ENCODE peak calls at places on chromosomes 3 and 15, in four cellular contexts. One of them, this sample, is unnamed.

GRCh38 chr15:84953136-84953535 is 28.5 kb upstream of the PDE8A start:
- DNase-seq in heart left ventricle: peak
- DNase-seq in AG09309: no peak
- DNase-seq in AG04450: no peak
- DNase-seq in this sample: no peak

GRCh38 chr3:12345584-12346494 is 57.0 kb downstream of the PPARG start:
- DNase-seq in AG09309: no peak
- DNase-seq in heart left ventricle: no peak
- DNase-seq in AG04450: no peak
- DNase-seq in this sample: no peak

GRCh38 chr3:171286580-171287249 is 173.5 kb downstream of the TNIK start:
- DNase-seq in AG09309: no peak
- DNase-seq in heart left ventricle: no peak
- DNase-seq in AG04450: no peak
- DNase-seq in this sample: no peak

GRCh38 chr15:29233566-29233965 is 36.1 kb downstream of the NSMCE3 start:
- DNase-seq in AG04450: no peak
- DNase-seq in heart left ventricle: no peak
- DNase-seq in AG09309: no peak
- DNase-seq in this sample: peak

GRCh38 chr3:110598847-110599490 is 472.6 kb upstream of the NECTIN3 start:
- DNase-seq in AG04450: no peak
- DNase-seq in heart left ventricle: no peak
- DNase-seq in AG09309: no peak
- DNase-seq in this sample: no peak

GRCh38 chr3:64748244-64748894 is 60.6 kb upstream of the ADAMTS9 start:
- DNase-seq in heart left ventricle: no peak
- DNase-seq in AG09309: no peak
- DNase-seq in AG04450: no peak
- DNase-seq in this sample: no peak

GRCh38 chr15:58295637-58296036 is 136.2 kb upstream of the LIPC start:
- DNase-seq in AG04450: no peak
- DNase-seq in heart left ventricle: no peak
- DNase-seq in AG09309: no peak
- DNase-seq in this sample: no peak

GRCh38 chr3:95407709-95408463 is 1345.0 kb downstream of the NSUN3 start:
- DNase-seq in AG04450: no peak
- DNase-seq in heart left ventricle: no peak
- DNase-seq in AG09309: no peak
- DNase-seq in this sample: no peak

GRCh38 chr3:157061271-157061670 is 98.7 kb downstream of the CCNL1 start:
- DNase-seq in AG09309: no peak
- DNase-seq in heart left ventricle: no peak
- DNase-seq in AG04450: no peak
- DNase-seq in this sample: no peak

GRCh38 chr3:98114264-98114663 is 16.3 kb upstream of the OR5H1 start:
- DNase-seq in AG09309: no peak
- DNase-seq in heart left ventricle: no peak
- DNase-seq in AG04450: no peak
- DNase-seq in this sample: no peak

GRCh38 chr3:175729466-175729865 is 870.3 kb downstream of the NAALADL2 start:
- DNase-seq in AG04450: no peak
- DNase-seq in AG09309: no peak
- DNase-seq in heart left ventricle: no peak
- DNase-seq in this sample: no peak

GRCh38 chr15:33132722-33133345 is 61.7 kb downstream of the FMN1 start:
- DNase-seq in AG09309: peak
- DNase-seq in heart left ventricle: no peak
- DNase-seq in AG04450: peak
- DNase-seq in this sample: no peak

GRCh38 chr15:89121414-89121813 is 33.2 kb downstream of the ABHD2 start:
- DNase-seq in heart left ventricle: no peak
- DNase-seq in AG04450: no peak
- DNase-seq in AG09309: no peak
- DNase-seq in this sample: no peak

GRCh38 chr15:56805466-56806146 is 72.3 kb upstream of the ZNF280D start:
- DNase-seq in heart left ventricle: no peak
- DNase-seq in AG04450: peak
- DNase-seq in AG09309: peak
- DNase-seq in this sample: peak

GRCh38 chr3:32224047-32224446 is 14.4 kb upstream of the CMTM8 start:
- DNase-seq in AG09309: no peak
- DNase-seq in AG04450: no peak
- DNase-seq in heart left ventricle: no peak
- DNase-seq in this sample: no peak

GRCh38 chr15:64009241-64009640 is 37.0 kb downstream of the DAPK2 start:
- DNase-seq in AG09309: no peak
- DNase-seq in heart left ventricle: peak
- DNase-seq in AG04450: no peak
- DNase-seq in this sample: no peak

GRCh38 chr3:192608756-192609155 is 118.6 kb downstream of the FGF12 start:
- DNase-seq in heart left ventricle: no peak
- DNase-seq in AG04450: no peak
- DNase-seq in AG09309: no peak
- DNase-seq in this sample: no peak

GRCh38 chr15:100218411-100218810 is 123.4 kb downstream of the ADAMTS17 start:
- DNase-seq in heart left ventricle: no peak
- DNase-seq in AG04450: no peak
- DNase-seq in AG09309: no peak
- DNase-seq in this sample: no peak

GRCh38 chr15:80710635-80711553 is 15.8 kb downstream of the ABHD17C start:
- DNase-seq in AG09309: no peak
- DNase-seq in heart left ventricle: no peak
- DNase-seq in AG04450: no peak
- DNase-seq in this sample: no peak

GRCh38 chr3:18531662-18532061 is 106.5 kb upstream of the SATB1 start:
- DNase-seq in AG09309: no peak
- DNase-seq in AG04450: no peak
- DNase-seq in heart left ventricle: no peak
- DNase-seq in this sample: no peak

GRCh38 chr3:89635137-89635536 is 527.7 kb downstream of the EPHA3 start:
- DNase-seq in heart left ventricle: no peak
- DNase-seq in AG04450: no peak
- DNase-seq in AG09309: no peak
- DNase-seq in this sample: no peak

GRCh38 chr3:52299815-52300611 is 12.4 kb downstream of the GLYCTK start:
- DNase-seq in heart left ventricle: peak
- DNase-seq in AG09309: no peak
- DNase-seq in AG04450: no peak
- DNase-seq in this sample: no peak

GRCh38 chr15:75238150-75238549 is 20.0 kb upstream of the GOLGA6C start:
- DNase-seq in AG09309: no peak
- DNase-seq in heart left ventricle: no peak
- DNase-seq in AG04450: no peak
- DNase-seq in this sample: no peak

GRCh38 chr3:53342353-53342752 is 5.0 kb downstream of the DCP1A start:
- DNase-seq in AG09309: no peak
- DNase-seq in AG04450: no peak
- DNase-seq in heart left ventricle: peak
- DNase-seq in this sample: no peak

GRCh38 chr15:41337047-41337446 is 4.4 kb downstream of the NUSAP1 start:
- DNase-seq in heart left ventricle: no peak
- DNase-seq in AG04450: no peak
- DNase-seq in AG09309: no peak
- DNase-seq in this sample: no peak

GRCh38 chr3:112779558-112780480 is 66.8 kb downstream of the CD200R1L start:
- DNase-seq in heart left ventricle: no peak
- DNase-seq in AG04450: no peak
- DNase-seq in AG09309: no peak
- DNase-seq in this sample: no peak

GRCh38 chr15:85667491-85668424 is 127.0 kb downstream of the KLHL25 start:
- DNase-seq in AG04450: peak
- DNase-seq in AG09309: peak
- DNase-seq in heart left ventricle: no peak
- DNase-seq in this sample: peak

GRCh38 chr3:71160800-71161546 is 422.6 kb downstream of the FOXP1 start:
- DNase-seq in heart left ventricle: no peak
- DNase-seq in AG09309: no peak
- DNase-seq in AG04450: peak
- DNase-seq in this sample: peak

GRCh38 chr3:13353936-13354542 is 66.1 kb downstream of the NUP210 start:
- DNase-seq in AG09309: no peak
- DNase-seq in AG04450: no peak
- DNase-seq in heart left ventricle: no peak
- DNase-seq in this sample: no peak

GRCh38 chr3:52230461-52230860 is 5.0 kb upstream of the TLR9 start:
- DNase-seq in AG09309: no peak
- DNase-seq in AG04450: no peak
- DNase-seq in heart left ventricle: no peak
- DNase-seq in this sample: no peak

GRCh38 chr3:177041021-177041729 is 156.1 kb downstream of the TBL1XR1 start:
- DNase-seq in heart left ventricle: peak
- DNase-seq in AG09309: no peak
- DNase-seq in AG04450: no peak
- DNase-seq in this sample: no peak

GRCh38 chr3:131072845-131073244 is 46.2 kb downstream of the NEK11 start:
- DNase-seq in AG04450: no peak
- DNase-seq in heart left ventricle: peak
- DNase-seq in AG09309: no peak
- DNase-seq in this sample: no peak

GRCh38 chr15:47185222-47185800 is 532.0 kb upstream of the SEMA6D start:
- DNase-seq in AG04450: no peak
- DNase-seq in AG09309: no peak
- DNase-seq in heart left ventricle: no peak
- DNase-seq in this sample: no peak

GRCh38 chr3:14369675-14370669 is 32.4 kb upstream of the SLC6A6 start:
- DNase-seq in AG04450: no peak
- DNase-seq in AG09309: no peak
- DNase-seq in heart left ventricle: no peak
- DNase-seq in this sample: no peak

GRCh38 chr3:149377408-149378111 is at the start of gene TM4SF1:
- DNase-seq in heart left ventricle: peak
- DNase-seq in AG09309: peak
- DNase-seq in AG04450: peak
- DNase-seq in this sample: peak

DNA sequence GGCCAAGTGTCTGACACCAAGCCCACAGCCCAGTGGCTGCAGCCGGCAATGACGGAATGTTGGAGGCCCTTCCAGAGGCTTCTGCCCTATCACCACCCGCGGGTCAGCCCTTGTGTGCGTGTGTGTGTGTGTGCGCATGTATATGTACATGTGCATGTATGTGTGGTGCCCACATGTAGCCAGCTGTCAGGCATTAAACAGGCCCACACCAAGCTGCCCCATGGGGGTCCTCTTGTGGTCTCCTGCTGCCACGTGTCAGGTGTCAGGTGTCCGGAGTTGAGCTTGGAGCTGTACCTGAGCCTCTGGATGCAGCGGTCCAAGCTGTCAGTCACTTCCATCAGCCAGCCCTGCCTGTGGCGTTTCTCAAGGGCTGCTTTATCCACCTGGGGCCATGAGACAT is 13.9 kb downstream of the UROC1 start:
- DNase-seq in heart left ventricle: no peak
- DNase-seq in AG04450: no peak
- DNase-seq in AG09309: no peak
- DNase-seq in this sample: no peak
- H3K4me3 ChIP-seq in heart left ventricle: no peak
- H3K4me3 ChIP-seq in AG04450: no peak
- H3K4me3 ChIP-seq in AG09309: no peak
- H3K4me3 ChIP-seq in this sample: no peak

DNA sequence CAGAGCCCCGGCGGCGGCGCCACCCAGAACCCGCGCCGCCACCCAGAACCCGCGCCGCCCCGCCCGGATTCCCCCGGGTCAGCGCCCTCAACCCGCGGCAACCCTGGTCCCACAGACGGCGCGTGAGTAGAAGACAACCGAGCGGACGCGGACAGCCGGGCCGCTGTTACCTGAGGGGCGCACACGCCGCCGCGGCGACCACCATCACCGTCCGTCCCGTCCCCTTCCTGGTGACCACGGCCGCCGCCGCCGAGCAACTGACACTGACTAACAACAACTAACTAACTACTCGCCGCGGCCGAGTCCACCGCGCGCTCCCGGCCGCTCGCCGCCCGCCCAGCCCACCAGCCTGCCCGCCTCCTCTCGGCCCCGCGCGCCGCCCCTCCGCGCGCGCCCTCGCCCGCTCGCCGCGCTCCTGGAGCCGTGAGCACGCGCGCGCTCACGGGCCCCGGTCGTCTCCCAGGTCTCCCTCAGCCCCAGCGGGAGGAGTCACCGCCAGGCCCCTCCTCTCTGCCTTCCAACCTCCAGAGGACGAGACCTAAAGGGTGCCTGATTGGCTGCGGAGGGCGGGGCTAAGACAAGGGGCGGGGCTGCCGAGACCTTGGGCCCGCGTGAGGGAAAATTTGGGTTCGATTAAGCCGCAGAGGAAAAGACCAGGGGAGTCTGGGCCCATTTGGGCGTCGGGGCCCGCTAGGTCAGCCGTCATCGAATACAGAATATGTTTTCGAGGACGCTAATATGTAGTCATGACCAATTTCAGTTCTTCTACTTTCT is at the start of gene PEAK1:
- DNase-seq in AG04450: peak
- DNase-seq in AG09309: peak
- DNase-seq in heart left ventricle: peak
- DNase-seq in this sample: peak
- TF ChIP-seq CTCF in AG04450: no peak
- TF ChIP-seq CTCF in AG09309: no peak
- TF ChIP-seq CTCF in heart left ventricle: no peak
- TF ChIP-seq CTCF in this sample: no peak

DNA sequence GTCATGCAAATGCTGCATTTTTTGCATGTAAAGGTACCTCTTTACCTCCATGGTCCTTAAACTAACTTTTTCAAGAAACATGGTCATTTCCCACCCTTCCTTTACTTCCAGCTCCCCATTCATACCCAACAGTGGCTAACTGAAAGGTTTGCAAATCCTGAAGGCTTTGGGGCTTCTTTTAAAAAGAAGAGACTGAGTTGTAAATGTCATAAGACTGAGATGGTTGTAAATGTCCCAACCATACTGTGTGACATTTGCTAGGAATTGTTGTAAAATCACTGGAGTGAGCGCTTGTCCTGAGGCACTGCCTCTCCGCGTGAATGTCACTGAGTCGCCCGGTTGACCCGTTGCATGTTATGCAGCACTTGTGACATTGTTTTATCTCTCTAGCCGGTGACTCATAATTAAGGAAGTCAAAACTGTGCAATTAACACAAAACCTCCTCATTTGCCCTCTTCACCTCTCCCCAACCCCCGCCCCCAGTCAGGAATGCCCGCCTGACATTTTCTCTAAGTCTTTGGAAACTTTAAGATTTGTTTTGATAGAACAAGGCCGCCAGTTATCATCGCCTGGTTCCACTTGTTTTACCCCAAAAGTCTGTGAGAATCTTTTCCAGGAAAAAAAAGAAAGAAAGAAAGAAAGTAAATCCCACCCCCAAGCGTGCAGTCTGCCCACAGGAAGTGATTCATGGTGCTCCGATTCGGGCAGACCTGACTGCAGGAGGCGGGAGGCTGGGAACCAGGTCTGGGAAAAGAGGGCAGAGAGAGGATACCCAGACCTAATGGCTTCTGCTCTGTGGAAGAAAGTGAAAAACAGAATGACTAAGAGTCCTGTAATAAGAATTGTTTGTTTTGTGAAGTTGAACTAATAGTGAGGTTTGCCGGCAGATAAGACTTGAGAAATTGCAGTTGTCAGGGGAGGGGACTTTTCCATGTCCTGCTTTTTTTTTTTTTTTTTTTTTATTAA is 84.7 kb downstream of the SMAD3 start:
- DNase-seq in heart left ventricle: peak
- DNase-seq in AG09309: peak
- DNase-seq in AG04450: peak
- DNase-seq in this sample: peak
- H3K4me3 ChIP-seq in heart left ventricle: no peak
- H3K4me3 ChIP-seq in AG09309: no peak
- H3K4me3 ChIP-seq in AG04450: peak
- H3K4me3 ChIP-seq in this sample: peak

GRCh38 chr3:123571264-123571972 is 13.4 kb downstream of the HACD2 start:
- DNase-seq in heart left ventricle: peak
- DNase-seq in AG09309: no peak
- DNase-seq in AG04450: no peak
- DNase-seq in this sample: no peak
- TF ChIP-seq CTCF in heart left ventricle: no peak
- TF ChIP-seq CTCF in AG09309: no peak
- TF ChIP-seq CTCF in AG04450: no peak
- TF ChIP-seq CTCF in this sample: no peak